ENCODE peak calls at places on chromosomes 3 and 15, in six cellular contexts. U, Q, Z, O, P and C are unnamed samples.

GRCh38 chr15:68377766-68378165 is 54.2 kb downstream of the ITGA11 start:
- DNase-seq in Z (no peak), Q (no peak), P (no peak), O (no peak), U (no peak), C (no peak)

GRCh38 chr15:96327155-96327741 is 3.3 kb upstream of the NR2F2 start:
- DNase-seq in Z (peak; percentile 18), U (no peak), P (no peak), Q (peak; percentile 93), O (peak; percentile 53), C (no peak)

GRCh38 chr3:130658666-130659065 is 88.0 kb downstream of the PIK3R4 start:
- DNase-seq in Z (no peak), U (no peak), O (no peak), P (no peak), Q (peak; percentile 36), C (no peak)

GRCh38 chr15:40688932-40689799 is 5.8 kb upstream of the RAD51 start:
- DNase-seq in Z (no peak), Q (no peak), P (no peak), O (no peak), U (no peak), C (no peak)

GRCh38 chr15:53256457-53256856 is 466.3 kb upstream of the ONECUT1 start:
- DNase-seq in O (no peak), Q (no peak), U (no peak), Z (no peak), P (no peak), C (no peak)

GRCh38 chr3:179286331-179286730 is 35.4 kb upstream of the KCNMB3 start:
- DNase-seq in Q (no peak), O (no peak), Z (no peak), U (no peak), P (no peak), C (no peak)

GRCh38 chr3:160754371-160754854 is 1.6 kb upstream of the PPM1L start:
- DNase-seq in O (peak; percentile 71), U (peak; percentile 39), P (peak; percentile 26), Q (peak; percentile 53), Z (no peak), C (peak; percentile 74)

GRCh38 chr3:153144779-153145178 is 17.2 kb upstream of the RAP2B start:
- DNase-seq in P (no peak), U (no peak), O (no peak), Q (peak; percentile 62), Z (no peak), C (no peak)

GRCh38 chr15:68387288-68388143 is 44.4 kb downstream of the ITGA11 start:
- DNase-seq in U (peak; percentile 10), O (no peak), P (no peak), Q (peak; percentile 78), Z (no peak), C (no peak)

GRCh38 chr3:64355473-64355872 is 130.2 kb upstream of the PRICKLE2 start:
- DNase-seq in Z (no peak), P (no peak), U (no peak), Q (peak; percentile 67), O (peak; percentile 24), C (peak; percentile 6)

GRCh38 chr15:48253186-48253585 is 47.1 kb downstream of the SLC12A1 start:
- DNase-seq in Z (no peak), O (no peak), P (no peak), Q (no peak), U (no peak), C (no peak)

GRCh38 chr15:60299452-60300047 is 98.2 kb downstream of the ANXA2 start:
- DNase-seq in P (no peak), Z (no peak), O (no peak), U (no peak), Q (no peak), C (peak; percentile 12)

GRCh38 chr15:93271871-93272270 is 182.9 kb upstream of the RGMA start:
- DNase-seq in Q (no peak), Z (no peak), O (no peak), U (no peak), P (no peak), C (no peak)

GRCh38 chr3:53833650-53834049 is 12.6 kb downstream of the CHDH start:
- DNase-seq in Z (no peak), P (no peak), O (no peak), U (no peak), Q (no peak), C (no peak)

DNA sequence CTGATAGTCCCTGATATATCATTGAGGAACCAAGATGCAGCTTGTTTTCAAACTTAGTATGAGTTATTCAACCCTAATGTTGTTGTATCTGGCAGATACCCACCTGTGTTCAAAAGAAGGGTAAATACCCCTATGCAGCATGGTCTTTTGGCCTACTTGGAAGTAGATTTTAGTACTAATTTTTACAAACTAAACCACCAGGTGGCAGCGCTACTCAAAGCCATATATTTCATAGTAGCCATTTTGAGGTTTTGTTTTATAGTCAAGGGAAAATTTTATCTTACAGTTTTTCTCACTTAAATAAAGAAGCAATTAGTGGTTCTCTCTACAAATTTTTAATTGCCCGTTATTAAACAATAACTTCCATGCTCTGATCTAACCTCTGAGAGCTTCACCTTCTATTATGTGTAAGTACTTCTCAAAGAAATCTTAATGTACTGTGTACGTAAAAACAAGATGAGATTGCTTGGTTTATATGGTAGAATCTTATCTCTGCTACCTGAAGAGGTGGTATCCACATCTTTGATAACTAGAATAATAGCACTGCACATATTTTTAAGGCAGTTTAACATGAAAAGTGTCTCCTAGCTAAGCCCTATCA is 31.5 kb upstream of the MLF1 start:
- DNase-seq in O (peak; percentile 72), P (no peak), U (no peak), Q (peak; percentile 58), Z (no peak), C (peak; percentile 14)
- TF ChIP-seq CTCF in O (peak; percentile 53), P (peak; percentile 64), U (peak; percentile 59), Q (peak; percentile 63), Z (no peak), C (no peak)

DNA sequence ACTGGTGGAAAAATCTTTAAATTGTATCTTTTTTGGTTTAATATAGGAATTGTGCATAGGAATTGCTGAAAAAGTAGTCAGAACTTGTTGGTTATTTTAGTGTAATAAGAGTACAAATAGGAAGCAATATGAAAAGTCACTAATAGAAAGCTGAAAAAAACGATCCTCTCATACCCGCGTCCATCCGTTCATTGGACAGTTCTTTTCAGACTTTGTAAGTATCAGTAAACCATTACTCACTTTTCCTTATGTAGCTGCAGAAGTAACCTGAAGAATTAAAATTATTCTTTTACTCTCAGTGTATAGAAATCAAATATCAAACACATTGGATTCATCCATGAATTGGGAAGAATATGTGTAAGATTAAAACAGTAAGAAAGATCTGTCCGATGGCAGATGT is 4.4 kb downstream of the FNDC3B start:
- DNase-seq in Z (no peak), P (no peak), O (no peak), Q (no peak), U (no peak), C (no peak)
- H3K4me1 ChIP-seq in Z (no peaks in the 10 kb centered on the region), P (peaks cover 88% of the 10 kb centered on the region), O (peaks cover 45% of the 10 kb centered on the region), Q (peaks cover 8% of the 10 kb centered on the region), U (peaks cover 46% of the 10 kb centered on the region), C (peaks cover 16% of the 10 kb centered on the region)

DNA sequence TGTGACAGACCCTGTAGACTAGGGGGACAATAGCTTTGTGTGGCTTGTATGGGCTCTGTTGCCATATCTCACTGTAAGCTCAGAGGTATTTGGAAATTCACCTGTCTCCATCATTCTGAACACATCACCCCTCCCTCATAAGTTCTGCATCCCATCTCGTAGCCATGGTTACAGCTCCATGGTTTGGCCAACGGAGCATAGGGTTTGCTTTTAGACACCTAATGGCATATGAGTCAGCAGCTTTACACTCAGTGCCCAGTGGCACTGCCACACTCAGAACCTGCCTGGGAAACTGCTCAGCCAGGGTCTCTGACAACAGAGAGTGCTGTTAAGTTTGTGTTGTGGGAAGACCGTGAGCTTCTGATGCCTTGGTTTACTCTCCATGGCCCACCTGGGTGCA is 67.3 kb downstream of the CCK start:
- DNase-seq in Z (no peak), Q (no peak), U (no peak), P (no peak), O (no peak), C (no peak)
- H3K36me3 ChIP-seq in Z (peaks cover 11% of the 10 kb centered on the region), Q (peaks cover 38% of the 10 kb centered on the region), U (peaks cover 95% of the 10 kb centered on the region), P (peaks cover 95% of the 10 kb centered on the region), O (peaks cover 62% of the 10 kb centered on the region), C (peaks cover 17% of the 10 kb centered on the region)

DNA sequence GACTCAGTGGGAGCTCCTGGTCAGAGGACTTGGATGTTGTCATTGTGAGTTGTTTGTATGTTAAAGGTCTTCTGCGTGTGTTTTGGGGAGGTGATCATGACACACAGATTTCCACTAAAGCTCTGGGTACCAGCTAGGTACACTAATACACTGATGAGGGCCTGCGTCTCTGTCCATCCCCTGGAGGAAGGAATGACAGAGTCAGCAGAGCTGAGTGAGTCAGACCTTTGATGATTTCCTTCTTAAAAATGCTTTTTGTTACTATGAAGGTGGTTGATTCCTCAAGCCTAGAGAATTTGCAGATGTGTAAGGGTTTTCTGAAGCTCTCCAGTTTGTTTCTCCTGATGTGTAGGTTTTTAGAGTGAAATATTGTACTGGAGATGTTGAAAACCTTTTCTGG is 424.1 kb upstream of the TPM1 start:
- DNase-seq in P (no peak), O (no peak), Z (no peak), Q (peak; percentile 94), U (no peak), C (no peak)
- TF ChIP-seq CTCF in P (no peak), O (peak; percentile 40), Z (no peak), Q (peak; percentile 65), U (no peak), C (no peak)

GRCh38 chr3:60580826-60581225 is 670.4 kb downstream of the FHIT start:
- DNase-seq in P (no peak), Q (no peak), Z (no peak), O (no peak), U (no peak), C (no peak)

GRCh38 chr3:60579734-60580133 is 671.5 kb downstream of the FHIT start:
- DNase-seq in Q (peak; percentile 90), Z (no peak), O (no peak), P (no peak), U (no peak), C (no peak)

GRCh38 chr3:60582285-60582684 is 669.0 kb downstream of the FHIT start:
- DNase-seq in Q (no peak), O (peak; percentile 20), P (no peak), U (no peak), Z (no peak), C (no peak)

GRCh38 chr3:60585918-60586317 is 665.3 kb downstream of the FHIT start:
- DNase-seq in O (no peak), P (no peak), U (no peak), Q (no peak), Z (no peak), C (no peak)

GRCh38 chr3:60584250-60584649 is 667.0 kb downstream of the FHIT start:
- DNase-seq in P (no peak), Z (no peak), Q (peak; percentile 76), U (no peak), O (no peak), C (no peak)
- H3K4me1 ChIP-seq in P (peaks cover 1% of the 10 kb centered on the region), Z (no peaks in the 10 kb centered on the region), Q (peaks cover 4% of the 10 kb centered on the region), U (no peaks in the 10 kb centered on the region), O (no peaks in the 10 kb centered on the region), C (no peaks in the 10 kb centered on the region)

GRCh38 chr15:65038838-65039237 is 6.3 kb upstream of the SLC51B start:
- DNase-seq in O (no peak), Q (no peak), P (no peak), U (no peak), Z (no peak), C (no peak)
- H3K36me3 ChIP-seq in O (no peaks in the 10 kb centered on the region), Q (no peaks in the 10 kb centered on the region), P (no peaks in the 10 kb centered on the region), U (no peaks in the 10 kb centered on the region), Z (no peaks in the 10 kb centered on the region), C (no peaks in the 10 kb centered on the region)

DNA sequence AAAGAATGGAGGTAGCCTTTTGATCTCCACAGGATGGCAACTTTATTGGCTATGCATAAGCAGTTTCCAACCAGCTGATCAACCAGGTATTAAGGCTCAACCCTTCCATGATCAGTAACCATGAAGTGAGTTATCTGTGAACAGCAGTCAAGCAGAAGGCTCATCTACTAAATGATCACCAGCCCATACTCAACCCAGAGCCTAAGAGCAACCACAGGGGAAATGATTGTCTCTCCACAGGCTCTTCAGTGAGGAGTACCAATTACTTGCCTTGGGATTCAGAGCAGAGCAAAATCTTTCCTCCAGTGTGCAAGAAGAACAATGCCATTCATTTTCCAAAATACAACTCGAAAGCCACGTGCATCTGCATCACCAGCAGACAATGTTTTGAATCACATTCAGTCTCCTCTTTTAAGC is 754.8 kb downstream of the ROBO1 start:
- DNase-seq in U (no peak), Q (peak; percentile 11), P (no peak), Z (no peak), O (no peak), C (no peak)
- TF ChIP-seq CTCF in U (no peak), Q (no peak), P (no peak), Z (no peak), O (no peak), C (no peak)